ENCODE peak calls at places on chromosomes 7 and 10, in four cellular contexts. G, D, H and K are unnamed samples.

GRCh38 chr7:137757146-137757925 is 89.4 kb downstream of the DGKI start:
- DNase-seq in H (no peak), G (no peak), D (no peak), K (no peak)

GRCh38 chr7:115516341-115516740 is 514.2 kb downstream of the TFEC start:
- DNase-seq in H (no peak), D (no peak), G (no peak), K (no peak)

GRCh38 chr10:101301111-101301731 is 52.7 kb upstream of the BTRC start:
- DNase-seq in H (no peak), D (no peak), G (peak; percentile 63), K (peak; percentile 81)

GRCh38 chr10:123150986-123151738 is 3.0 kb upstream of the BUB3 start:
- DNase-seq in H (peak; percentile 52), D (no peak), G (no peak), K (no peak)

GRCh38 chr10:11086177-11086576 is 68.5 kb downstream of the CELF2 start:
- DNase-seq in D (no peak), G (no peak), H (no peak), K (no peak)

GRCh38 chr7:151978616-151979015 is 22.4 kb downstream of the GALNTL5 start:
- DNase-seq in G (no peak), H (no peak), D (no peak), K (no peak)

GRCh38 chr10:125037145-125037544 is 95.2 kb downstream of the ZRANB1 start:
- DNase-seq in G (peak; percentile 85), D (no peak), H (no peak), K (peak; percentile 55)

GRCh38 chr10:128916339-128916738 is 550.7 kb upstream of the MGMT start:
- DNase-seq in D (no peak), G (no peak), H (no peak), K (no peak)

GRCh38 chr7:73642834-73643233 is 18.5 kb upstream of the MLXIPL start:
- DNase-seq in D (no peak), G (no peak), H (no peak), K (no peak)

GRCh38 chr10:70540089-70540788 is 61.7 kb downstream of the PALD1 start:
- DNase-seq in G (no peak), H (peak; percentile 87), D (no peak), K (no peak)

DNA sequence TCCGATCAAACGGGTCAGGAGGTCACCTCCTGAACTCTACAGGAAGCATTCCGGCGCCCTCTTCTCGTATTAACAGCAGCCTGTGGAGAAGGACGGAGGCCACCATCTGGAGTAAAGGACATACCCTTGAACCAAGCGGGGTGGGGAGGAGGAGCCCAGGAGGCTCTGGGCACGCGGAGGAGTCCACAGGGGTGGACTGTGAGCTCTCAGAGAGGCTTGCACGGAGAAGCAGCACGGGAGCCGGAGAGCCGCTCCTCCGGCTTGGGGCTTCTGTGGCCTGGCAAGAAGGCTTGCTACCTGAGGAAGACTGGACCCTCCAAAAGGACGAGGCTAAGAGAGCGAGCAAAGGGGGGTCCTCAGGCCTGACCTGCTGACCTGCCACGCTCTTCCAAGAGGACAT is 77.9 kb downstream of the MAD1L1 start:
- DNase-seq in D (no peak), H (no peak), G (no peak), K (no peak)
- TF ChIP-seq JUND in D (no peak), H (no peak), G (no peak), K (no peak)

GRCh38 chr7:47379629-47380324 is 202.1 kb downstream of the TNS3 start:
- DNase-seq in G (peak; percentile 45), H (peak; percentile 52), D (no peak), K (no peak)
- TF ChIP-seq JUND in G (no peak), H (peak; percentile 3), D (no peak), K (no peak)

GRCh38 chr7:4798706-4799235 is 23.3 kb downstream of the AP5Z1 start:
- DNase-seq in G (no peak), H (no peak), D (no peak), K (no peak)
- TF ChIP-seq JUND in G (no peak), H (no peak), D (no peak), K (no peak)

GRCh38 chr7:15832996-15833395 is 146.5 kb upstream of the MEOX2 start:
- DNase-seq in H (no peak), D (no peak), G (no peak), K (no peak)

GRCh38 chr7:15829689-15830088 is 143.2 kb upstream of the MEOX2 start:
- DNase-seq in H (no peak), D (no peak), G (no peak), K (no peak)

GRCh38 chr7:15828881-15829280 is 142.4 kb upstream of the MEOX2 start:
- DNase-seq in D (no peak), H (no peak), G (no peak), K (no peak)
- TF ChIP-seq JUND in D (no peak), H (no peak), G (no peak), K (no peak)

GRCh38 chr7:40356312-40356711 is 221.5 kb downstream of the SUGCT start:
- DNase-seq in D (no peak), G (no peak), H (no peak), K (no peak)
- TF ChIP-seq JUND in D (no peak), G (no peak), H (no peak), K (no peak)

GRCh38 chr7:147432068-147432467 is 1158.5 kb upstream of the C7orf33 start:
- DNase-seq in G (no peak), H (peak; percentile 61), D (no peak), K (no peak)
- TF ChIP-seq JUND in G (no peak), H (no peak), D (no peak), K (no peak)

DNA sequence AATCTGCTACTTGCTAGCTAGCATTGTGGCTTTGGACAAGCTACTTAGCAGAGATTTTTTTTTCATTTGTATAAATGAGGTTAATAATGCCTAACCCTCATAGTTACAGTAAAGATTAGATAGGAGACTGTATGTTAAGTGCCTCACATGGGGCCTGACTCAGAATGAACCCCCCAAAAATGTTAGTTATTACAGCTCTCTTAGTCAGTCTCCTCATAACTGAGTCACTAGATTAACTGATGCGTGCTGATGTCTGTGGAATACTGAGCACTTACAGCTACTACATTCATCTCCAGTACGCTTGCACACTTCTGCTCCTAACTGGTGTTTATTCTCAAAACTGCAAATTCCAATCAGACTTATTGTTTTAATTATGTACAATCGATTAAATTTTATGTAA is 315.3 kb downstream of the SNX13 start:
- DNase-seq in D (no peak), G (no peak), H (no peak), K (no peak)
- TF ChIP-seq JUND in D (no peak), G (no peak), H (peak; percentile 28), K (no peak)

DNA sequence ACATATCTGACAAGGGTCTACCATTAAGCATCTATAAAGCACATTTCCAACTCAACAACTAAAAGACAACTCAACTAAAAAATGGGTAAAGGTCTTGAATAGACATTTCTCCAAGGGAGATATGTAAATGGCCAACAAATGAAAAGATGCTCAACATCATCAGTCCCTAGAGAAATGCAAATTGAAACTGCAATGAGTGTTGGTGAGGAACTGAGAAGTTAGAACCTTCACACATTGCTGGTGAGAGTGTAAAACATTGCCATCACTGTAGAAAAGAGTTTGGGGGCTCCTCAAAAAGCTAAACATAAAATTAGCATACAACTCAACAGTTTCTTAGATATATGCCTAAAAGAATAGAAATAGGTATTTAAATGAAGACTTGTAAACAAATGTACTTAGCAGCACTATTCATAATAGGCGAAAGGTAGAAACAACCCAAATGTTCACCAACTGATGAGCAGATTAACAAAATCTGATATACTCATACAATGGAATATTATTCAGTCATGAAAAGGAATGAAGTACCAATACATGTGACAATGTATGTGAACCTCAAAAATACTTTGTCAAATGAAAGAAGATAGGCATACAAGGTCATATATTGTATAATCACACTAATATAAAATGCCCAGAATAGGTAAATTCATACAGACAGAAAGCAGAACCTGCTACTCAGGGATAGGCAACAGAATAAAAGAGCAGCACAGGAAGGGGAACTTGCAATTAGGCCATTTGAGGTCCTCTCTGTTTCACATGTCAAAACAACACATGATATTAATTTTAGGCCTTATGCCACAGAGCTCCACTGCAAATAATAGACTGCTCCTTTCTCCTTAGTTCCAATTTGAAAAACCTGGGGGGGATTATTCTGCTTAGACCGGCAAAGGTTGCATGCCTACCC is 10.6 kb upstream of the LRRC72 start:
- DNase-seq in H (no peak), D (no peak), G (no peak), K (no peak)
- TF ChIP-seq JUND in H (no peak), D (no peak), G (no peak), K (no peak)

DNA sequence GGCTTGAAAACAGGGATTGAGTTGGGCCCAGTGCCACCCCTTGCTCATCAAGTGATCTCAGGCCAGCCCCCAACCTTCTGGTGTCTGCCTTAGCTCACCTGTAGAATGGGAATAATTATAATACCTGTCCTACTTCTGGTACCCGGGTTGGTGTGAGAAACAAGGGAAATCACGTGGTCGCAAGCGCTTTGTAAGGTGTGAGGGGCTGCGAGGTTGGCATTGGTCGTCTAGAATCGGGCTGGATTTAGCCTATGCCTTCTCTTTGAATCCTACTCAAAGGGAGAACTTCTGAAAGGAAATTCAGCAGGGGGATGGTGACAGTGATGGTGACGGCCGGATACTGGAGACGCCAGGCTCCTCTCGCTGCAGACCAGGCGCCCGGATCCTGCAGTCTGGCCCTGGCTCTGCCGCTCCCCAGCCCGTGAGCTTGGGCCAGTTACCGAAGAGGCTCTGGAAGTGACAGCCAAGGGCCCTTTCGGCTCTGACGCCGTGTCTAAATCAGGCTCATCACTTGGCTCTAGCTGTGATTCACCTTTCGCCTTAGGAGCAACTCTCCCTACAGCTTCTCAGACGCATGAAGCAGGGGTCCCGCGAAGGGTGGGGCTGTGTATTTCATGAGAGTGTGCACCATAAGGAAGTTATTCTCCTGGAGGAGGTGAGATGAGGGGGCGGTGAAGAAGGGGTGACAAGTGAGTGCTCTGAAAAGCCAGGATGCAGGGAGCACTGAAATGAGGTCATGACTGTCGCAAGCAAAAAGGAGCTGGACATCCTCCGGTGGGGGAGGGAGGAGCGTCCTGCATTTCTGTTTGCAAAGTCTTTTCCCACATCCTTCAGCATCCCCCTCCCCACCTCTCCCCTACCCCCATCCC is 4.0 kb upstream of the CREB5 start:
- DNase-seq in H (peak; percentile 31), G (no peak), D (no peak), K (no peak)
- TF ChIP-seq JUND in H (no peak), G (no peak), D (no peak), K (no peak)